ENCODE peak calls at places on chromosomes 16 and 17, in nine cellular contexts. I is lower lobe of right lung; O is GM12878; Q is upper lobe of right lung; N is IMR-90; H is heart left ventricle; J is SK-N-SH; G is CD4-positive, CD25-positive, alpha-beta regulatory T cell; U is uterus. X is an unnamed sample. For H3K9me3, the result is how much of the 10 kb centered on the place peaks cover.

GRCh38 chr16:86044881-86045600 is 146.1 kb downstream of the IRF8 start:
- DNase-seq in O (no peak), N (no peak), H (no peak), J (no peak), G (peak), U (no peak), Q (peak), I (no peak), X (peak)

GRCh38 chr16:27112093-27112811 is 45.5 kb downstream of the C16orf82 start:
- DNase-seq in I (no peak), N (no peak), O (no peak), U (no peak), G (no peak), J (no peak), H (no peak), Q (no peak), X (no peak)

GRCh38 chr17:67168485-67168884 is 76.5 kb downstream of the HELZ start:
- DNase-seq in U (no peak), O (no peak), N (no peak), I (no peak), Q (no peak), H (no peak), G (no peak), J (no peak), X (no peak)

GRCh38 chr16:56736476-56736875 is 6.5 kb downstream of the NUP93 start:
- DNase-seq in H (no peak), G (no peak), U (no peak), I (no peak), O (no peak), J (no peak), Q (no peak), N (no peak), X (no peak)

GRCh38 chr17:54901230-54901847 is 687 bp downstream of the TOM1L1 start:
- DNase-seq in I (no peak), J (peak), G (no peak), Q (no peak), N (peak), U (no peak), O (no peak), H (no peak), X (no peak)

GRCh38 chr17:7837375-7838290 is 3.6 kb downstream of the KDM6B start:
- DNase-seq in U (no peak), O (no peak), N (no peak), G (peak), Q (no peak), J (no peak), I (no peak), H (no peak), X (no peak)

GRCh38 chr17:8847891-8848290 is 19.6 kb downstream of the PIK3R6 start:
- DNase-seq in J (no peak), O (no peak), N (no peak), Q (no peak), G (no peak), H (no peak), U (no peak), I (no peak), X (no peak)

GRCh38 chr16:31082368-31083045 is 6.2 kb downstream of the PRSS53 start:
- DNase-seq in Q (no peak), U (no peak), O (no peak), J (no peak), H (no peak), N (no peak), I (no peak), G (no peak), X (no peak)

GRCh38 chr16:2161911-2162310 is 6.3 kb downstream of the TRAF7 start:
- DNase-seq in H (no peak), U (no peak), N (no peak), I (no peak), O (no peak), G (no peak), J (no peak), Q (no peak), X (no peak)

GRCh38 chr16:63789603-63790002 is 1332.3 kb downstream of the CDH11 start:
- DNase-seq in G (no peak), N (no peak), H (no peak), I (no peak), O (no peak), Q (no peak), J (no peak), U (no peak), X (no peak)

GRCh38 chr17:16491703-16492612 is at the start of gene LRRC75A:
- DNase-seq in G (peak), J (peak), Q (peak), I (peak), H (peak), O (no peak), N (peak), U (peak), X (peak)

GRCh38 chr16:72060405-72060804 is 2.6 kb upstream of the HPR start:
- DNase-seq in O (no peak), H (no peak), G (no peak), U (no peak), J (no peak), N (no peak), Q (no peak), I (no peak), X (no peak)

GRCh38 chr17:1783271-1783670 is 21.4 kb downstream of the SERPINF1 start:
- DNase-seq in J (no peak), U (peak), N (no peak), H (no peak), O (no peak), Q (peak), G (no peak), I (peak), X (no peak)

GRCh38 chr17:81142301-81143199 is 22.8 kb upstream of the PVALEF start:
- DNase-seq in H (peak), I (peak), U (peak), O (peak), J (peak), Q (peak), N (peak), G (peak), X (peak)

GRCh38 chr17:31321971-31322370 is 549 bp upstream of the EVI2A start:
- DNase-seq in O (no peak), G (no peak), Q (no peak), J (no peak), H (no peak), N (no peak), U (no peak), I (no peak), X (no peak)

GRCh38 chr17:5893741-5894140 is 176.4 kb upstream of the WSCD1 start:
- DNase-seq in O (no peak), J (no peak), G (no peak), N (no peak), Q (no peak), U (no peak), H (no peak), I (no peak), X (no peak)

GRCh38 chr16:49997721-49998251 is 27.2 kb upstream of the CNEP1R1 start:
- DNase-seq in Q (no peak), J (no peak), N (no peak), U (no peak), I (no peak), H (no peak), G (no peak), O (no peak), X (no peak)

DNA sequence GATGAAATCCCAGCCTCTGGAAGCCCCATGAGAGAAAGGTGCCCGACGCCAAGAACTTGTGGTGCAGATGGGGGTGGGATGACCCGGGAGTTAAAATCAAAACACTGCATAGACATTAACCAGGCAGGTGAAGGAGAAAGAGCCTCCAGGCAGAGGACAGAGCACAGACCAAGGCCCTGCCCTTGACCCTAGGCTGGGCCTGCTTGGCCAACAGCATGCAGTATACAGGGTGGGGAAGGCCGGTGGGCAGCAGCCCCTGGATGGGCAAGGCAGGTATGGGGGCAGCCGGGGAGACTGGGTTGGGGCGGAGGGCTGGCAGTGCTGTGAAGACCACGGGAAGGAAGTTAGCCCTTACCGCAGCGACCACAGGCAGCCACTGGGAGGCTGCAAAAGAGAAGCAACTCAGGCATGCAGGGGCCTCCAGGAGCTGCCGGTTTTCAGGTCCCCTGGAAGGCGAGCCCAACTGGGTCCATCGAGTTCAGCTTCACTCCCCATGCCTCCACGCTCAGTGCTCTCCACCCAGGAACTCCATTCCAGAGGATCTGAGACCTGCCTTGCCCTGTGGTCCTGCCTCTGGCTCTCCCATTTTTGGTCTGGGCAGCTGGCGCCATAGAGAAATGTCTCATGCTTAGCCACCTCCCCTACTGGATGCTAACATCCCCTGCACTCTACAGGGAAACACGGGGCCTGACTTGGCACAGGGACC is 81.2 kb downstream of the C16orf95 start:
- DNase-seq in J (no peak), O (no peak), I (no peak), H (no peak), N (no peak), Q (no peak), U (no peak), G (no peak), X (no peak)
- H3K27ac ChIP-seq in J (no peak), O (no peak), I (no peak), H (no peak), N (no peak), Q (no peak), U (no peak), G (no peak), X (no peak)

GRCh38 chr16:35182043-35182677 is 1722.7 kb downstream of the TP53TG3F start:
- DNase-seq in Q (no peak), I (no peak), H (no peak), O (no peak), G (no peak), J (no peak), U (no peak), N (no peak), X (no peak)
- H3K9me3 ChIP-seq in Q (under half), I (under half), H (under half), O (under half), G (under half), J (under half), U (under half), N (under half), X (under half)

GRCh38 chr16:29198731-29199521 is 207.6 kb downstream of the NPIPB11 start:
- DNase-seq in J (no peak), I (peak), N (no peak), Q (peak), G (no peak), U (peak), H (peak), O (no peak), X (no peak)
- H3K27ac ChIP-seq in J (peak), I (peak), N (peak), Q (peak), G (no peak), U (peak), H (peak), O (no peak), X (no peak)

GRCh38 chr16:60932600-60932999 is 1103.6 kb downstream of the CDH8 start:
- DNase-seq in O (no peak), U (no peak), Q (no peak), J (no peak), G (no peak), H (no peak), N (no peak), I (no peak), X (no peak)
- H3K9me3 ChIP-seq in O (under half), U (under half), Q (under half), J (under half), G (under half), H (under half), N (under half), I (under half), X (under half)

GRCh38 chr17:47705536-47706481 is 11.8 kb downstream of the TBKBP1 start:
- DNase-seq in O (no peak), G (no peak), I (peak), J (no peak), Q (peak), N (no peak), U (no peak), H (no peak), X (no peak)
- H3K27ac ChIP-seq in O (no peak), G (no peak), I (no peak), J (no peak), Q (no peak), N (no peak), U (no peak), H (no peak), X (no peak)

GRCh38 chr16:10412935-10413601 is 27.2 kb downstream of the ATF7IP2 start:
- DNase-seq in I (no peak), N (no peak), J (no peak), O (no peak), U (no peak), G (no peak), Q (no peak), H (no peak), X (no peak)
- H3K9me3 ChIP-seq in I (half or more), N (under half), J (under half), O (under half), U (under half), G (half or more), Q (half or more), H (half or more), X (under half)

GRCh38 chr17:40535924-40536717 is 29.2 kb downstream of the CCR7 start:
- DNase-seq in Q (peak), N (no peak), G (no peak), H (peak), I (no peak), U (peak), O (no peak), J (no peak), X (no peak)
- H3K27ac ChIP-seq in Q (peak), N (peak), G (no peak), H (peak), I (peak), U (peak), O (no peak), J (no peak), X (no peak)

DNA sequence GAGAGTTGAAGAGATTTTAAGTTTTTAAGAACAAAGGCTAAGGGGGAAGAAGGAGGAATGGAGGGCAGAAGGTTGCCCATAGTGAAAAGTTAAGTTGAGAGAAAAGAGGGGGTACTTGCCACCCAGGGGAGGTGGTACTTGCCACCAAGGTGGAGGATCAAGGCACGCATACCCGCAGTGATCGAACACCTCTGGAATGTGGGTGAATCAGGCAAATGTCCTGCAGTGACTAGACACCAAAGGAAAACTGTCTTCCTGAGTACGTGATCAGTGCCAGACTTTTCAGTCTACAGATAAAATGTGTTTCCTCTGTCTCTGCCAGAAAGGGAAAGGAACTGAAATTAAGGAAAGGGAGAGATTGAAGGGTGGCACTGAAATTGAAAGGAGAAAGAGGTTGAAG is 2285.3 kb downstream of the TP53TG3F start:
- DNase-seq in O (no peak), J (no peak), Q (no peak), N (no peak), I (no peak), H (no peak), U (no peak), G (no peak), X (no peak)
- H3K9me3 ChIP-seq in O (under half), J (under half), Q (under half), N (under half), I (under half), H (under half), U (under half), G (half or more), X (under half)

DNA sequence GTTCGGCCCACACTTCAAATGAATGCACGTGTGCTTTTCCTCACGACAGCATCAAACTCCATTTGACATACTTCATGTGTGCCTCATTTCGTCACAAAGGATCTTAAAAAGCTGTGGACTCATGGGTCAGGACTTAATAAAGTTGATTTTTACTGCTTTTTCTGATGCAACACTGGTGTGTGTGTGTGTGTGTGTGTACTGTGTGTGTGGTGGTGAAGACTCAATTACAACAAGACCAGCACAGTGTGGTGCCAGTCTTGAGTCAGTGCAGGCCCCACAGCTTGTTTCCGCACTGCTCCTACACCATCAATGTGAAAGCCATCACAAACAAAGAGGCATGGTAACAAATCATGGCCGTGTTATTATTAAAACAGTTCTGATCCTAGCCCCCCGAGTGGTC is 17.7 kb downstream of the CDIP1 start:
- DNase-seq in I (no peak), J (no peak), H (no peak), Q (no peak), O (no peak), G (no peak), U (no peak), N (no peak), X (no peak)
- H3K27ac ChIP-seq in I (no peak), J (no peak), H (no peak), Q (no peak), O (no peak), G (no peak), U (no peak), N (no peak), X (no peak)